ENCODE peak calls at places on chromosome 2, in ten cellular contexts. O is fibroblast of the aortic adventitia; V is Right ventricle myocardium inferior; H is activated CD4-positive, CD25-positive, alpha-beta regulatory T cell; P is iris pigment epithelial cell; Z is small intestine; E is epithelial cell of esophagus; M is activated CD4-positive, alpha-beta T cell treated with anti-CD3 and anti-CD28 coated beads, Interleukin-2, amount 50 U/mL, for 48 hours; K is NCI-H774; J is NCI-H1930. F is an unnamed sample.

GRCh38 chr2:120661551-120661950 is 74.1 kb upstream of the GLI2 start:
- DNase-seq in O (no peak), V (peak), H (no peak), P (no peak), Z (no peak), E (peak), M (no peak), K (no peak), J (no peak), F (no peak)

GRCh38 chr2:239065962-239066361 is 218.1 kb downstream of the TWIST2 start:
- DNase-seq in O (no peak), V (no peak), H (no peak), P (no peak), Z (no peak), E (no peak), M (no peak), K (no peak), J (no peak), F (no peak)

GRCh38 chr2:101517753-101518152 is 42.8 kb upstream of the RFX8 start:
- DNase-seq in O (peak), V (no peak), H (no peak), P (peak), Z (peak), E (peak), M (no peak), K (no peak), J (no peak), F (peak)

GRCh38 chr2:39665811-39666488 is at the start of gene TMEM178A:
- DNase-seq in O (no peak), V (no peak), H (no peak), P (no peak), Z (no peak), E (no peak), M (no peak), K (no peak), J (no peak), F (no peak)

GRCh38 chr2:119136093-119136492 is 22.5 kb downstream of the C1QL2 start:
- DNase-seq in O (no peak), V (no peak), H (no peak), P (no peak), Z (no peak), E (no peak), M (no peak), K (no peak), J (no peak), F (no peak)

GRCh38 chr2:150462772-150463171 is 24.7 kb downstream of the RND3 start:
- DNase-seq in O (no peak), V (no peak), H (no peak), P (no peak), Z (no peak), E (no peak), M (no peak), K (no peak), J (no peak), F (no peak)

GRCh38 chr2:12399244-12399643 is 317.5 kb upstream of the TRIB2 start:
- DNase-seq in O (no peak), V (no peak), H (no peak), P (no peak), Z (no peak), E (peak), M (no peak), K (no peak), J (no peak), F (no peak)

GRCh38 chr2:102451968-102452367 is 21.1 kb upstream of the SLC9A4 start:
- DNase-seq in O (no peak), V (no peak), H (no peak), P (no peak), Z (no peak), E (no peak), M (no peak), K (no peak), J (peak), F (no peak)

GRCh38 chr2:33219850-33220275 is 256.6 kb upstream of the RASGRP3 start:
- DNase-seq in O (peak), V (no peak), H (no peak), P (peak), Z (no peak), E (no peak), M (no peak), K (no peak), J (no peak), F (no peak)